ENCODE peak calls at places on chromosomes 11 and 22, in seven cellular contexts. Q is WERI-Rb-1, G is brain microvascular endothelial cell, S is adrenal gland, L is GM23248, H is lung, B is aorta. V is an unnamed sample.

GRCh38 chr22:47631571-47632102 is 869.2 kb downstream of the TBC1D22A start:
- DNase-seq in Q (no peak), G (no peak), S (no peak), L (no peak), H (peak), B (no peak), V (no peak)

GRCh38 chr11:77101043-77101537 is 1.6 kb upstream of the OMP start:
- DNase-seq in Q (no peak), G (no peak), S (no peak), L (peak), H (no peak), B (no peak), V (peak)

GRCh38 chr11:91085985-91086384 is 863.1 kb upstream of the CHORDC1 start:
- DNase-seq in Q (no peak), G (no peak), S (no peak), L (no peak), H (no peak), B (no peak), V (no peak)

GRCh38 chr22:39598017-39598965 is 27.7 kb downstream of the CACNA1I start:
- DNase-seq in Q (no peak), G (no peak), S (peak), L (peak), H (peak), B (no peak), V (peak)

GRCh38 chr11:47443817-47444216 is 5.1 kb downstream of the RAPSN start:
- DNase-seq in Q (no peak), G (no peak), S (no peak), L (no peak), H (no peak), B (no peak), V (no peak)

GRCh38 chr11:63610604-63611394 is 3.4 kb downstream of the PLAAT3 start:
- DNase-seq in Q (no peak), G (peak), S (no peak), L (no peak), H (no peak), B (no peak), V (no peak)

GRCh38 chr11:2525941-2526807 is 81.4 kb downstream of the KCNQ1 start:
- DNase-seq in Q (peak), G (no peak), S (peak), L (no peak), H (no peak), B (peak), V (peak)

GRCh38 chr22:27456696-27457503 is 344.7 kb downstream of the MN1 start:
- DNase-seq in Q (no peak), G (peak), S (no peak), L (peak), H (no peak), B (no peak), V (no peak)

GRCh38 chr11:102807921-102808320 is 10.0 kb upstream of the MMP1 start:
- DNase-seq in Q (peak), G (peak), S (peak), L (peak), H (no peak), B (peak), V (peak)

GRCh38 chr22:36385491-36386350 is 2.0 kb downstream of the MYH9 start:
- DNase-seq in Q (no peak), G (no peak), S (peak), L (peak), H (peak), B (peak), V (peak)

GRCh38 chr11:108511851-108512474 is 13.8 kb upstream of the POGLUT3 start:
- DNase-seq in Q (no peak), G (peak), S (no peak), L (peak), H (no peak), B (no peak), V (no peak)

GRCh38 chr11:19954899-19955298 is 205.4 kb downstream of the DBX1 start:
- DNase-seq in Q (no peak), G (no peak), S (no peak), L (peak), H (no peak), B (no peak), V (peak)

GRCh38 chr22:48603621-48604320 is 1223.9 kb downstream of the BRD1 start:
- DNase-seq in Q (no peak), G (no peak), S (no peak), L (no peak), H (no peak), B (no peak), V (no peak)

GRCh38 chr11:58433638-58434203 is 5.8 kb upstream of the OR5B2 start:
- DNase-seq in Q (no peak), G (no peak), S (no peak), L (no peak), H (no peak), B (no peak), V (no peak)

GRCh38 chr11:27599217-27599616 is 92.6 kb upstream of the LIN7C start:
- DNase-seq in Q (no peak), G (no peak), S (no peak), L (no peak), H (no peak), B (no peak), V (no peak)

GRCh38 chr11:110886241-110886640 is 174.0 kb upstream of the ARHGAP20 start:
- DNase-seq in Q (peak), G (no peak), S (no peak), L (no peak), H (no peak), B (no peak), V (no peak)

GRCh38 chr11:13889566-13890214 is 72.8 kb upstream of the SPON1 start:
- DNase-seq in Q (no peak), G (no peak), S (no peak), L (no peak), H (no peak), B (no peak), V (no peak)

GRCh38 chr22:17974703-17975372 is 49.5 kb downstream of the MICAL3 start:
- DNase-seq in Q (no peak), G (no peak), S (no peak), L (no peak), H (no peak), B (no peak), V (no peak)

GRCh38 chr11:114088216-114088615 is 28.7 kb downstream of the ZBTB16 start:
- DNase-seq in Q (no peak), G (no peak), S (no peak), L (no peak), H (no peak), B (no peak), V (no peak)

GRCh38 chr11:126992065-126992803 is 8.3 kb downstream of the KIRREL3 start:
- DNase-seq in Q (no peak), G (peak), S (no peak), L (peak), H (no peak), B (no peak), V (no peak)

GRCh38 chr11:124837491-124837856 is 27.8 kb upstream of the ROBO3 start:
- DNase-seq in Q (peak), G (peak), S (no peak), L (peak), H (no peak), B (no peak), V (peak)

GRCh38 chr11:109864161-109864661 is 229.0 kb upstream of the ZC3H12C start:
- DNase-seq in Q (no peak), G (no peak), S (no peak), L (peak), H (no peak), B (no peak), V (no peak)

GRCh38 chr11:102111787-102112653 is 1.8 kb downstream of the YAP1 start:
- DNase-seq in Q (no peak), G (peak), S (no peak), L (peak), H (no peak), B (no peak), V (peak)

GRCh38 chr11:102879801-102880200 is 5.0 kb upstream of the MMP12 start:
- DNase-seq in Q (no peak), G (no peak), S (no peak), L (no peak), H (no peak), B (no peak), V (no peak)

GRCh38 chr11:119340335-119341221 is at the start of gene C1QTNF5:
- DNase-seq in Q (no peak), G (no peak), S (peak), L (peak), H (peak), B (peak), V (peak)

GRCh38 chr11:17786824-17787525 is 52.4 kb downstream of the KCNC1 start:
- DNase-seq in Q (no peak), G (peak), S (no peak), L (peak), H (no peak), B (peak), V (no peak)

GRCh38 chr11:82771781-82772180 is 38.1 kb upstream of the FAM181B start:
- DNase-seq in Q (no peak), G (no peak), S (no peak), L (no peak), H (no peak), B (no peak), V (no peak)

GRCh38 chr11:77086521-77087472 is 15.8 kb upstream of the OMP start:
- DNase-seq in Q (no peak), G (no peak), S (no peak), L (no peak), H (no peak), B (peak), V (peak)

GRCh38 chr11:47348131-47348802 is 4.2 kb downstream of the MYBPC3 start:
- DNase-seq in Q (no peak), G (no peak), S (peak), L (no peak), H (no peak), B (no peak), V (no peak)

GRCh38 chr11:118277312-118277711 is 13.2 kb upstream of the MPZL2 start:
- DNase-seq in Q (no peak), G (no peak), S (no peak), L (peak), H (no peak), B (no peak), V (no peak)

GRCh38 chr11:10743354-10744035 is 7.6 kb upstream of the CTR9 start:
- DNase-seq in Q (no peak), G (no peak), S (no peak), L (no peak), H (no peak), B (no peak), V (peak)

GRCh38 chr11:32434116-32434386 is 1.3 kb downstream of the WT1 start:
- DNase-seq in Q (no peak), G (no peak), S (no peak), L (no peak), H (no peak), B (no peak), V (no peak)
- H3K27ac ChIP-seq in Q (no peak), G (no peak), S (no peak), L (no peak), H (no peak), B (no peak), V (no peak)

DNA sequence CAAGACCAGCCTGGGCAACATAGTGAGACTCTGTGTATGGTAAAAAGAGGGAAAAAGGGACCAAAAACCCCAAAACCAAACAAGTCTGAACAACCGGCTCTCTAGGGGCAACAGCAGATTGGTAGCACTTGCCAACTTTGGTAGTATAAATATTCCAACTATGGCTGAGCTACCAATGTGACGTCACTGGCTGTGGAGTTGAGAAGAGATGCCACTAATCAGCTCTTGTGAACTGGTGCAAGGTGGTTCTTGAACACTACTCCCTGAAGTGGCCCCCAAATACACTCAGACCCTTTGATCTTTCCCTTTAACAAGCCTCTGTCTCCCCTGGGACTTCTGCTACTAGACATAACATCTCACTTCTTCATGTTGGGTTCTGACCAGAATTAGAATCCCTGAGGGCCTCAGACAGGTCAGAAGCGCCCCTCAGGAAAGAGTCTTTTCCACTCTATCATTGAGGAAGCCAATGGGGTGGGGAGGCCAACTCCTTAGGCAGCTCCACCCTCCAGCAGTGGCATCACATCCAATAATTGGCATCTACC is 49.1 kb downstream of the RPL27A start:
- DNase-seq in Q (no peak), G (no peak), S (no peak), L (no peak), H (no peak), B (peak), V (no peak)
- H3K27ac ChIP-seq in Q (no peak), G (no peak), S (no peak), L (no peak), H (no peak), B (peak), V (peak)

GRCh38 chr11:65355013-65355775 is 643 bp downstream of the TIGD3 start:
- DNase-seq in Q (peak), G (no peak), S (peak), L (no peak), H (peak), B (no peak), V (peak)

GRCh38 chr11:65353900-65354264 is 669 bp upstream of the TIGD3 start:
- DNase-seq in Q (peak), G (no peak), S (no peak), L (no peak), H (no peak), B (no peak), V (no peak)

GRCh38 chr11:65354265-65355012 is at the start of gene TIGD3:
- DNase-seq in Q (peak), G (peak), S (peak), L (peak), H (peak), B (peak), V (peak)

GRCh38 chr11:65352783-65353182 is 1.8 kb upstream of the TIGD3 start:
- DNase-seq in Q (no peak), G (no peak), S (no peak), L (peak), H (no peak), B (no peak), V (no peak)

DNA sequence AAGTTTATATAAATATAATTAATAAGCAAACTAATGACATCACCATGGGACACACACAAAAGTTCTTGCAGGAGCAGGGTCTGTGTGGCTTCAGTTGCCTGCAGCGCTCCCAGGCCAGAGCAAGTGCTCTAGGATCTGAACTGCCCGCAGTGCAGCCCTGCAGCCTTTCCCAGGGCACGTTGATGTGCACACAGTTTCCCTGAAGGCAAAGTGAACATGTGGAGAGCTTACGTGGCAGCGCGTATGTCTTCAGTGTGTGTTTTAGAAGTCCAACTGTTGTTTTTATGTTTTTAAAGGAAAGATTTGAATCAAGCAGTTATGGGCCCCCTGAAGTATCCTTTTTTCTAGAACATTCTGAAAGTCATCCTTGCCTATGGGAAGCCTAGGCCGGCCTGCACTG is 1.2 kb upstream of the TIGD3 start:
- DNase-seq in Q (no peak), G (no peak), S (no peak), L (no peak), H (no peak), B (no peak), V (no peak)
- H3K27ac ChIP-seq in Q (no peak), G (no peak), S (no peak), L (no peak), H (no peak), B (no peak), V (no peak)

GRCh38 chr22:41217553-41218157 is 12.5 kb downstream of the L3MBTL2 start:
- DNase-seq in Q (peak), G (peak), S (peak), L (peak), H (peak), B (no peak), V (peak)
- H3K27ac ChIP-seq in Q (peak), G (peak), S (peak), L (peak), H (peak), B (no peak), V (no peak)

GRCh38 chr22:20951932-20952380 is 15.1 kb upstream of the AIFM3 start:
- DNase-seq in Q (no peak), G (no peak), S (no peak), L (no peak), H (no peak), B (peak), V (peak)

GRCh38 chr22:20953668-20954500 is 13.2 kb upstream of the AIFM3 start:
- DNase-seq in Q (no peak), G (no peak), S (no peak), L (peak), H (no peak), B (peak), V (no peak)

GRCh38 chr22:20951151-20951931 is 15.7 kb upstream of the AIFM3 start:
- DNase-seq in Q (no peak), G (no peak), S (no peak), L (no peak), H (no peak), B (no peak), V (peak)

GRCh38 chr22:20952544-20953341 is 14.3 kb upstream of the AIFM3 start:
- DNase-seq in Q (no peak), G (no peak), S (no peak), L (no peak), H (no peak), B (peak), V (peak)

GRCh38 chr22:20953342-20953608 is 13.8 kb upstream of the AIFM3 start:
- DNase-seq in Q (no peak), G (no peak), S (no peak), L (no peak), H (no peak), B (no peak), V (no peak)
- H3K27ac ChIP-seq in Q (no peak), G (no peak), S (no peak), L (no peak), H (no peak), B (no peak), V (peak)

V was measured in small intestine.